ENCODE peak calls at places on chromosomes 1 and 21, in eight cellular contexts. One of them, this sample, is unnamed.
A peak's percentile ranks its signal among the peaks of the same experiment; 100 is the strongest.

GRCh38 chr1:101238041-101238515 is 1.3 kb downstream of the S1PR1 start:
- DNase-seq in BJ: no peak
- DNase-seq in astrocyte of the cerebellum: no peak
- DNase-seq in AG04450: no peak
- DNase-seq in HFF-Myc: no peak
- DNase-seq in neural progenitor cell: peak; percentile 62
- DNase-seq in colonic mucosa: no peak
- DNase-seq in ovary: no peak
- DNase-seq in this sample: no peak

GRCh38 chr1:84782311-84782771 is 92.1 kb upstream of the SSX2IP start:
- DNase-seq in AG04450: no peak
- DNase-seq in ovary: peak; percentile 23
- DNase-seq in neural progenitor cell: peak; percentile 77
- DNase-seq in colonic mucosa: peak; percentile 75
- DNase-seq in BJ: no peak
- DNase-seq in astrocyte of the cerebellum: no peak
- DNase-seq in HFF-Myc: no peak
- DNase-seq in this sample: no peak

GRCh38 chr21:28762357-28762735 is 230.3 kb downstream of the LTN1 start:
- DNase-seq in colonic mucosa: no peak
- DNase-seq in AG04450: no peak
- DNase-seq in HFF-Myc: no peak
- DNase-seq in neural progenitor cell: no peak
- DNase-seq in astrocyte of the cerebellum: no peak
- DNase-seq in BJ: no peak
- DNase-seq in ovary: no peak
- DNase-seq in this sample: no peak

GRCh38 chr1:229972600-229973296 is 94.3 kb upstream of the GALNT2 start:
- DNase-seq in astrocyte of the cerebellum: no peak
- DNase-seq in AG04450: no peak
- DNase-seq in BJ: no peak
- DNase-seq in neural progenitor cell: peak; percentile 48
- DNase-seq in HFF-Myc: no peak
- DNase-seq in ovary: no peak
- DNase-seq in colonic mucosa: no peak
- DNase-seq in this sample: no peak

GRCh38 chr1:176058686-176059085 is 148.4 kb downstream of the COP1 start:
- DNase-seq in astrocyte of the cerebellum: no peak
- DNase-seq in ovary: no peak
- DNase-seq in BJ: no peak
- DNase-seq in AG04450: no peak
- DNase-seq in neural progenitor cell: peak; percentile 65
- DNase-seq in colonic mucosa: no peak
- DNase-seq in HFF-Myc: no peak
- DNase-seq in this sample: no peak

GRCh38 chr1:211695135-211695816 is 19.9 kb upstream of the NEK2 start:
- DNase-seq in BJ: no peak
- DNase-seq in neural progenitor cell: peak; percentile 11
- DNase-seq in colonic mucosa: no peak
- DNase-seq in astrocyte of the cerebellum: no peak
- DNase-seq in AG04450: no peak
- DNase-seq in HFF-Myc: no peak
- DNase-seq in ovary: no peak
- DNase-seq in this sample: no peak

GRCh38 chr1:112388436-112388835 is 7.6 kb upstream of the CTTNBP2NL start:
- DNase-seq in AG04450: no peak
- DNase-seq in HFF-Myc: no peak
- DNase-seq in ovary: no peak
- DNase-seq in neural progenitor cell: no peak
- DNase-seq in astrocyte of the cerebellum: peak; percentile 31
- DNase-seq in colonic mucosa: no peak
- DNase-seq in BJ: no peak
- DNase-seq in this sample: no peak

GRCh38 chr1:212414328-212415106 is at the start of gene PACC1:
- DNase-seq in astrocyte of the cerebellum: peak; percentile 43
- DNase-seq in AG04450: peak; percentile 63
- DNase-seq in HFF-Myc: peak; percentile 61
- DNase-seq in ovary: peak; percentile 81
- DNase-seq in colonic mucosa: peak; percentile 91
- DNase-seq in neural progenitor cell: peak; percentile 98
- DNase-seq in BJ: peak; percentile 14
- DNase-seq in this sample: peak; percentile 20

GRCh38 chr1:42962641-42963377 is 4.1 kb upstream of the SLC2A1 start:
- DNase-seq in ovary: no peak
- DNase-seq in neural progenitor cell: peak; percentile 84
- DNase-seq in AG04450: no peak
- DNase-seq in astrocyte of the cerebellum: no peak
- DNase-seq in BJ: no peak
- DNase-seq in HFF-Myc: no peak
- DNase-seq in colonic mucosa: peak; percentile 47
- DNase-seq in this sample: no peak

GRCh38 chr1:232805269-232806070 is at the start of gene MAP10:
- DNase-seq in astrocyte of the cerebellum: peak; percentile 18
- DNase-seq in HFF-Myc: peak; percentile 32
- DNase-seq in neural progenitor cell: peak; percentile 82
- DNase-seq in BJ: no peak
- DNase-seq in ovary: peak; percentile 76
- DNase-seq in AG04450: peak; percentile 42
- DNase-seq in colonic mucosa: peak; percentile 75
- DNase-seq in this sample: peak; percentile 20

GRCh38 chr1:4083171-4084052 is 183.3 kb upstream of the C1orf174 start:
- DNase-seq in colonic mucosa: no peak
- DNase-seq in HFF-Myc: no peak
- DNase-seq in AG04450: no peak
- DNase-seq in astrocyte of the cerebellum: no peak
- DNase-seq in ovary: no peak
- DNase-seq in BJ: no peak
- DNase-seq in neural progenitor cell: no peak
- DNase-seq in this sample: no peak

GRCh38 chr1:21677168-21677567 is 8.0 kb upstream of the RAP1GAP start:
- DNase-seq in colonic mucosa: no peak
- DNase-seq in BJ: no peak
- DNase-seq in astrocyte of the cerebellum: no peak
- DNase-seq in HFF-Myc: no peak
- DNase-seq in AG04450: no peak
- DNase-seq in ovary: no peak
- DNase-seq in neural progenitor cell: no peak
- DNase-seq in this sample: no peak

GRCh38 chr1:147834189-147834588 is 68.4 kb upstream of the GJA8 start:
- DNase-seq in neural progenitor cell: no peak
- DNase-seq in colonic mucosa: no peak
- DNase-seq in ovary: no peak
- DNase-seq in AG04450: no peak
- DNase-seq in BJ: no peak
- DNase-seq in astrocyte of the cerebellum: no peak
- DNase-seq in HFF-Myc: no peak
- DNase-seq in this sample: no peak

GRCh38 chr1:78038071-78038470 is 7.7 kb upstream of the GIPC2 start:
- DNase-seq in AG04450: peak; percentile 32
- DNase-seq in BJ: no peak
- DNase-seq in ovary: no peak
- DNase-seq in colonic mucosa: no peak
- DNase-seq in astrocyte of the cerebellum: peak; percentile 8
- DNase-seq in HFF-Myc: no peak
- DNase-seq in neural progenitor cell: no peak
- DNase-seq in this sample: no peak

GRCh38 chr1:85494957-85495266 is 30.0 kb upstream of the DDAH1 start:
- DNase-seq in colonic mucosa: no peak
- DNase-seq in BJ: no peak
- DNase-seq in AG04450: no peak
- DNase-seq in astrocyte of the cerebellum: no peak
- DNase-seq in ovary: no peak
- DNase-seq in HFF-Myc: no peak
- DNase-seq in neural progenitor cell: peak; percentile 25
- DNase-seq in this sample: no peak

DNA sequence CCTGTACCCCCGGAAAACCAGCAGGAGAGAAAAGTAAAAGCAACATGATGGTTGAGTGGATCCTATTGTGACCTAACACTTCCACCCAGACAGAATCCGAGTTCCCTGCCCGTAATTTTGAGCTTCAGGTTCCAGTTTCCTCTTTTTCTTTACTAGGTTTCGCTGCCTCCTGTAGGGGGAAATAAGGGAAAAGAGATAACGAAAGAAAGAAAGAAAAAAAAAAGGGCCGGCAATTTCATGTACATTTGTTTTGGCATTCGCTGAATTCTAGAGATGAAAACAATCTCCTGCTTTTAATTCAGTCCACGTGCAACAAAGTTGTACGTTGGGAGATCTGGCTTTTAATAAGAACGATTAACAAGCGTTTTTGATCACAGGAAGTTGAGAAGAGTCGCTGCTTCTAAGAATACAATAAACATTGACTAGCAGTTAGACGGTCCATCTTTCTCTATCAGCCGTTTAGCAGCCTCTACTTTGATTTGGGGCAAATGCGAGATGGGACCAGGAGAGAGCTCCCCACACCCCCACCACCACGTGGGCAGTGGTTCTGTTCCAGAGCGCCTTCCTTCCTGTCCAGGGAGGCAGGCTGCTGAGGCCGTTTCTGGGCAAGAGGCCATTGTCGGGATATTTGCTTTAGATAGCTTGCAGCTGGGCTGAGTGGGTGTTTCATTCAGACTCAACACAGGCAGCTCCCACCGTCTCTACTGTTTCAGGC is 155.9 kb upstream of the RUNX1 start:
- DNase-seq in AG04450: peak; percentile 93
- DNase-seq in astrocyte of the cerebellum: no peak
- DNase-seq in ovary: peak; percentile 94
- DNase-seq in colonic mucosa: peak; percentile 60
- DNase-seq in HFF-Myc: peak; percentile 78
- DNase-seq in neural progenitor cell: no peak
- DNase-seq in BJ: peak; percentile 57
- DNase-seq in this sample: no peak
- H3K4me3 ChIP-seq in AG04450: peak overlapping the region; percentile 14
- H3K4me3 ChIP-seq in astrocyte of the cerebellum: no peak overlapping the region
- H3K4me3 ChIP-seq in ovary: peak overlapping the region; percentile 21
- H3K4me3 ChIP-seq in colonic mucosa: no peak overlapping the region
- H3K4me3 ChIP-seq in HFF-Myc: no peak overlapping the region
- H3K4me3 ChIP-seq in neural progenitor cell: no peak overlapping the region
- H3K4me3 ChIP-seq in BJ: no peak overlapping the region
- H3K4me3 ChIP-seq in this sample: no peak overlapping the region

GRCh38 chr1:89823679-89824292 is 3.0 kb downstream of the LRRC8D start:
- DNase-seq in neural progenitor cell: no peak
- DNase-seq in colonic mucosa: no peak
- DNase-seq in astrocyte of the cerebellum: no peak
- DNase-seq in ovary: no peak
- DNase-seq in BJ: no peak
- DNase-seq in HFF-Myc: no peak
- DNase-seq in AG04450: no peak
- DNase-seq in this sample: no peak
- H3K4me3 ChIP-seq in neural progenitor cell: no peak overlapping the region
- H3K4me3 ChIP-seq in colonic mucosa: no peak overlapping the region
- H3K4me3 ChIP-seq in astrocyte of the cerebellum: no peak overlapping the region
- H3K4me3 ChIP-seq in ovary: no peak overlapping the region
- H3K4me3 ChIP-seq in BJ: no peak overlapping the region
- H3K4me3 ChIP-seq in HFF-Myc: no peak overlapping the region
- H3K4me3 ChIP-seq in AG04450: no peak overlapping the region
- H3K4me3 ChIP-seq in this sample: no peak overlapping the region

DNA sequence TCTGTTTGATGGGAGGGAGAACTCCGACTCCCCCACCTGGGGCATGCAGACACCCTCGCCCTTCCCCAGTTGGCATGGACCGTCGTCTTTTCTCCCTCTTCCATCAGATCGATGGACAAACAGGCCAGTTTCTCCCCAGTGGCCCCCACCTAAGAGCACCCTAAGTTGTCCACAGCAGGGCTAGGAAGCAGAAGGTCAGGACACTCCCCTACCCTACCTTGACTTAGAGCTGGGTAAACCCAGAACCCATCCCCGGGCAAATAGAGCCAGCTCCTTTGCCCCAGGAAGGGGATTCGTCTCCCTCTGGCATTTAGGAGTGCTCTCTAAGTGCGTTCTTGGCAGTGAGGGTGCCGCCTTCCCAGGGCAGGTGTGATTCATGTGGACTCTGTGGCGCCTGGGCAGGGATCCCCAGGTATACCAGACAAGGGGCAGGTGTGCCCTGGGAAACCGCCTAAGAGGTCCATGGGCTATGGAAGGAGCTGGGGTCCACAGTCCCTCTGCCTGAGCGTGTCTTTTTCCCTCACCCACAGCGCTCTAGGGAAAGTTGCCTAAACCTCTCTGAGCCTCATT is 2.7 kb upstream of the RUNX3 start:
- DNase-seq in ovary: no peak
- DNase-seq in astrocyte of the cerebellum: no peak
- DNase-seq in colonic mucosa: no peak
- DNase-seq in AG04450: no peak
- DNase-seq in HFF-Myc: no peak
- DNase-seq in neural progenitor cell: no peak
- DNase-seq in BJ: no peak
- DNase-seq in this sample: no peak
- H3K4me3 ChIP-seq in ovary: no peak overlapping the region
- H3K4me3 ChIP-seq in astrocyte of the cerebellum: no peak overlapping the region
- H3K4me3 ChIP-seq in colonic mucosa: no peak overlapping the region
- H3K4me3 ChIP-seq in AG04450: no peak overlapping the region
- H3K4me3 ChIP-seq in HFF-Myc: no peak overlapping the region
- H3K4me3 ChIP-seq in neural progenitor cell: no peak overlapping the region
- H3K4me3 ChIP-seq in BJ: no peak overlapping the region
- H3K4me3 ChIP-seq in this sample: no peak overlapping the region

GRCh38 chr1:35887508-35887907 is 4.5 kb downstream of the AGO1 start:
- DNase-seq in BJ: no peak
- DNase-seq in AG04450: no peak
- DNase-seq in HFF-Myc: no peak
- DNase-seq in astrocyte of the cerebellum: no peak
- DNase-seq in colonic mucosa: no peak
- DNase-seq in neural progenitor cell: no peak
- DNase-seq in ovary: no peak
- DNase-seq in this sample: no peak
- H3K4me3 ChIP-seq in BJ: no peak overlapping the region
- H3K4me3 ChIP-seq in AG04450: no peak overlapping the region
- H3K4me3 ChIP-seq in HFF-Myc: no peak overlapping the region
- H3K4me3 ChIP-seq in astrocyte of the cerebellum: no peak overlapping the region
- H3K4me3 ChIP-seq in colonic mucosa: no peak overlapping the region
- H3K4me3 ChIP-seq in neural progenitor cell: peak overlapping the region; percentile 44
- H3K4me3 ChIP-seq in ovary: no peak overlapping the region
- H3K4me3 ChIP-seq in this sample: no peak overlapping the region

DNA sequence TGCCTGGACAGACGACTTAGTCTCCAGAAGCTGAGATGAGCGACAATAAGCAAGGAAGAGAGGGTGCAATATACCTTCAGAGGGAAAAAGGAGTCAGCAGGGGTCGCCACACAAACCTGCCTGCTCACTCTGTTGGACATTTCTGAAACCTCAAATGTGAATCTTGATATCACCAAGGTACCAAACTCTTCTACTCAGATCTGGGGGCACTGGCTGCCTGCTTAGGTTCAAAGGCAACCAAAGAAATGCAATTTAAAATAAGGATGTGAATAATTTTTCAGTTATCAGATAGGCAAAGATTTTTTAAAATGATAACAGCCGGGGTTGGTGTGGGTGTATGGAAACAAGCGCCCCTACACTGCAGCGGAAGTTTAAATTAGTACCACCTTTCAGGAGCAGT is 164.2 kb downstream of the HIVEP3 start:
- DNase-seq in colonic mucosa: no peak
- DNase-seq in HFF-Myc: no peak
- DNase-seq in BJ: no peak
- DNase-seq in neural progenitor cell: no peak
- DNase-seq in AG04450: no peak
- DNase-seq in ovary: no peak
- DNase-seq in astrocyte of the cerebellum: no peak
- DNase-seq in this sample: no peak
- H3K4me3 ChIP-seq in colonic mucosa: no peak overlapping the region
- H3K4me3 ChIP-seq in HFF-Myc: no peak overlapping the region
- H3K4me3 ChIP-seq in BJ: no peak overlapping the region
- H3K4me3 ChIP-seq in neural progenitor cell: no peak overlapping the region
- H3K4me3 ChIP-seq in AG04450: no peak overlapping the region
- H3K4me3 ChIP-seq in ovary: no peak overlapping the region
- H3K4me3 ChIP-seq in astrocyte of the cerebellum: no peak overlapping the region
- H3K4me3 ChIP-seq in this sample: no peak overlapping the region

GRCh38 chr1:236890152-236891056 is 95.3 kb downstream of the MTR start:
- DNase-seq in AG04450: no peak
- DNase-seq in neural progenitor cell: peak; percentile 15
- DNase-seq in BJ: no peak
- DNase-seq in colonic mucosa: no peak
- DNase-seq in astrocyte of the cerebellum: no peak
- DNase-seq in ovary: no peak
- DNase-seq in HFF-Myc: no peak
- DNase-seq in this sample: no peak
- H3K4me3 ChIP-seq in AG04450: no peak overlapping the region
- H3K4me3 ChIP-seq in neural progenitor cell: no peak overlapping the region
- H3K4me3 ChIP-seq in BJ: no peak overlapping the region
- H3K4me3 ChIP-seq in colonic mucosa: no peak overlapping the region
- H3K4me3 ChIP-seq in astrocyte of the cerebellum: no peak overlapping the region
- H3K4me3 ChIP-seq in ovary: no peak overlapping the region
- H3K4me3 ChIP-seq in HFF-Myc: no peak overlapping the region
- H3K4me3 ChIP-seq in this sample: no peak overlapping the region